ENCODE peak calls at places on chromosome 1, in four cellular contexts. N is NCI-H1105 treated with DMSO at 0.1 percent for 48 hours, T is non-pigmented ciliary epithelial cell, H is substantia nigra. G is an unnamed sample.

GRCh38 chr1:19007491-19008441 is 51.3 kb upstream of the IFFO2 start:
- DNase-seq in N (no peak), H (no peak), T (no peak), G (no peak)

GRCh38 chr1:179996099-179996498 is 41.5 kb downstream of the CEP350 start:
- DNase-seq in N (no peak), T (no peak), H (no peak), G (no peak)

GRCh38 chr1:245310605-245311531 is 156.1 kb downstream of the KIF26B start:
- DNase-seq in T (no peak), H (no peak), N (no peak), G (peak; percentile 19)

GRCh38 chr1:214076004-214076320 is 88.2 kb downstream of the PROX1 start:
- DNase-seq in T (no peak), H (no peak), N (no peak), G (peak; percentile 45)

GRCh38 chr1:37726746-37727145 is 34.4 kb downstream of the CDCA8 start:
- DNase-seq in T (no peak), N (no peak), H (no peak), G (no peak)

GRCh38 chr1:218336353-218336752 is 8.8 kb upstream of the TGFB2 start:
- DNase-seq in H (no peak), T (no peak), N (no peak), G (no peak)

GRCh38 chr1:17276568-17276967 is 27.7 kb downstream of the PADI3 start:
- DNase-seq in T (no peak), N (no peak), H (peak; percentile 27), G (no peak)

GRCh38 chr1:91527781-91528180 is 27.1 kb downstream of the CDC7 start:
- DNase-seq in N (no peak), T (no peak), H (no peak), G (no peak)

GRCh38 chr1:94247146-94248094 is 10.0 kb upstream of the ARHGAP29 start:
- DNase-seq in H (peak; percentile 80), N (peak; percentile 63), T (no peak), G (no peak)

GRCh38 chr1:109441105-109441504 is 14.9 kb upstream of the PSMA5 start:
- DNase-seq in H (no peak), N (no peak), T (no peak), G (no peak)

GRCh38 chr1:152143147-152143845 is 15.7 kb downstream of the RPTN start:
- DNase-seq in N (no peak), T (no peak), H (no peak), G (no peak)

GRCh38 chr1:3817138-3817740 is 20.9 kb upstream of the LRRC47 start:
- DNase-seq in T (no peak), H (no peak), N (no peak), G (no peak)

GRCh38 chr1:177209357-177209756 is 38.6 kb downstream of the BRINP2 start:
- DNase-seq in N (peak; percentile 91), T (peak; percentile 98), H (peak; percentile 83), G (peak; percentile 45)

GRCh38 chr1:67441183-67441582 is 11.0 kb upstream of the SERBP1 start:
- DNase-seq in H (peak; percentile 44), N (peak; percentile 26), T (no peak), G (no peak)

GRCh38 chr1:154193821-154194220 is 1.9 kb upstream of the TPM3 start:
- DNase-seq in T (no peak), H (no peak), N (no peak), G (no peak)

GRCh38 chr1:168469690-168470089 is 74.1 kb downstream of the XCL2 start:
- DNase-seq in H (no peak), N (no peak), T (no peak), G (no peak)

GRCh38 chr1:93821412-93822144 is 57.4 kb downstream of the DNTTIP2 start:
- DNase-seq in H (no peak), T (no peak), N (no peak), G (no peak)

GRCh38 chr1:240027059-240027462 is 64.6 kb upstream of the FMN2 start:
- DNase-seq in H (peak; percentile 7), N (peak; percentile 27), T (no peak), G (peak; percentile 25)

GRCh38 chr1:117527566-117528102 is 78.2 kb upstream of the TENT5C start:
- DNase-seq in N (no peak), T (peak; percentile 2), H (no peak), G (peak; percentile 67)

GRCh38 chr1:16905112-16905855 is 9.5 kb downstream of the RNU1-2 start:
- DNase-seq in N (peak; percentile 96), T (no peak), H (peak; percentile 51), G (no peak)

GRCh38 chr1:201356236-201356635 is 21.2 kb downstream of the TNNT2 start:
- DNase-seq in H (no peak), T (no peak), N (no peak), G (no peak)

GRCh38 chr1:87495147-87495546 is 166.5 kb downstream of the LMO4 start:
- DNase-seq in T (no peak), H (no peak), N (no peak), G (no peak)

GRCh38 chr1:35707253-35708178 is 11.2 kb downstream of the C1orf216 start:
- DNase-seq in N (peak; percentile 79), T (no peak), H (peak; percentile 64), G (peak; percentile 41)

GRCh38 chr1:247266053-247266452 is 10.2 kb downstream of the VN1R5 start:
- DNase-seq in N (no peak), H (no peak), T (no peak), G (no peak)

GRCh38 chr1:70674981-70675685 is 264.1 kb downstream of the CTH start:
- DNase-seq in N (no peak), H (no peak), T (no peak), G (no peak)

GRCh38 chr1:3464649-3465025 is 10.2 kb downstream of the ARHGEF16 start:
- DNase-seq in H (no peak), N (no peak), T (no peak), G (no peak)

GRCh38 chr1:218693584-218693983 is 348.4 kb downstream of the TGFB2 start:
- DNase-seq in N (no peak), T (no peak), H (no peak), G (no peak)

GRCh38 chr1:175154595-175155472 is 37.7 kb downstream of the KIAA0040 start:
- DNase-seq in T (no peak), N (peak; percentile 64), H (peak; percentile 64), G (peak; percentile 10)

GRCh38 chr1:15799928-15800835 is 7.3 kb downstream of the UQCRHL start:
- DNase-seq in H (peak; percentile 77), N (no peak), T (no peak), G (no peak)

GRCh38 chr1:213858581-213858980 is 129.2 kb upstream of the PROX1 start:
- DNase-seq in H (no peak), T (no peak), N (no peak), G (no peak)

GRCh38 chr1:232984577-232985425 is 34.4 kb downstream of the NTPCR start:
- DNase-seq in N (no peak), T (no peak), H (no peak), G (peak; percentile 76)

GRCh38 chr1:236090741-236091147 is 25.9 kb upstream of the NID1 start:
- DNase-seq in T (no peak), H (no peak), N (no peak), G (no peak)

GRCh38 chr1:183331095-183331742 is 87.0 kb downstream of the NMNAT2 start:
- DNase-seq in H (peak; percentile 27), T (no peak), N (no peak), G (peak; percentile 78)

GRCh38 chr1:145782166-145783099 is 41.5 kb downstream of the RNF115 start:
- DNase-seq in N (no peak), T (peak; percentile 86), H (no peak), G (no peak)

GRCh38 chr1:212671342-212672031 is 28.2 kb downstream of the BATF3 start:
- DNase-seq in N (peak; percentile 91), T (no peak), H (no peak), G (peak; percentile 78)

GRCh38 chr1:42756956-42757891 is 9.6 kb downstream of the P3H1 start:
- DNase-seq in N (peak; percentile 64), H (no peak), T (no peak), G (no peak)